ENCODE peak calls at places on chromosomes 2 and 18, in six cellular contexts. N, Q, Z, P, J and D are unnamed samples.

GRCh38 chr18:11736656-11737055 is 47.6 kb downstream of the GNAL start:
- DNase-seq in N (no peak), Q (peak), Z (no peak), P (peak), J (peak), D (no peak)

GRCh38 chr2:159769147-159769546 is 28.9 kb downstream of the CD302 start:
- DNase-seq in N (no peak), Q (no peak), Z (no peak), P (no peak), J (no peak), D (no peak)

GRCh38 chr2:197285361-197285760 is 25.2 kb downstream of the ANKRD44 start:
- DNase-seq in N (no peak), Q (no peak), Z (no peak), P (no peak), J (no peak), D (no peak)

GRCh38 chr2:168015274-168015953 is 232.0 kb downstream of the STK39 start:
- DNase-seq in N (no peak), Q (no peak), Z (no peak), P (no peak), J (no peak), D (no peak)

GRCh38 chr2:126907671-126908070 is 9.0 kb downstream of the TEX51 start:
- DNase-seq in N (no peak), Q (no peak), Z (no peak), P (no peak), J (no peak), D (no peak)

GRCh38 chr18:49569701-49570100 is 7.8 kb downstream of the LIPG start:
- DNase-seq in N (no peak), Q (peak), Z (no peak), P (no peak), J (no peak), D (no peak)

GRCh38 chr18:68436485-68436884 is 278.4 kb downstream of the TMX3 start:
- DNase-seq in N (no peak), Q (peak), Z (no peak), P (peak), J (peak), D (no peak)

GRCh38 chr2:15006667-15007066 is 374.1 kb downstream of the LRATD1 start:
- DNase-seq in N (no peak), Q (peak), Z (no peak), P (no peak), J (no peak), D (no peak)

GRCh38 chr2:28664120-28664842 is 87.3 kb upstream of the PPP1CB start:
- DNase-seq in N (no peak), Q (no peak), Z (no peak), P (peak), J (peak), D (no peak)

GRCh38 chr18:27599202-27599829 is 414.2 kb upstream of the CHST9 start:
- DNase-seq in N (no peak), Q (peak), Z (peak), P (peak), J (peak), D (peak)

GRCh38 chr18:3400567-3401296 is 49.2 kb upstream of the TGIF1 start:
- DNase-seq in N (no peak), Q (no peak), Z (no peak), P (no peak), J (no peak), D (no peak)

GRCh38 chr2:168849610-168850009 is 40.6 kb downstream of the SPC25 start:
- DNase-seq in N (no peak), Q (no peak), Z (peak), P (peak), J (peak), D (peak)

GRCh38 chr2:201182650-201183372 is at the start of gene CASP10:
- DNase-seq in N (peak), Q (peak), Z (peak), P (peak), J (peak), D (peak)

GRCh38 chr2:216692636-216693413 is 2.5 kb downstream of the IGFBP5 start:
- DNase-seq in N (no peak), Q (peak), Z (peak), P (peak), J (peak), D (peak)

GRCh38 chr2:130763405-130763804 is 8.1 kb downstream of the AMER3 start:
- DNase-seq in N (no peak), Q (no peak), Z (no peak), P (no peak), J (no peak), D (no peak)

GRCh38 chr2:86631846-86632485 is 8.3 kb upstream of the RNF103 start:
- DNase-seq in N (no peak), Q (peak), Z (no peak), P (no peak), J (no peak), D (no peak)

GRCh38 chr18:2508678-2509077 is 62.6 kb downstream of the METTL4 start:
- DNase-seq in N (no peak), Q (peak), Z (no peak), P (no peak), J (no peak), D (no peak)

GRCh38 chr2:42304059-42304713 is 56.8 kb downstream of the COX7A2L start:
- DNase-seq in N (no peak), Q (no peak), Z (no peak), P (no peak), J (no peak), D (no peak)

GRCh38 chr2:10675126-10675525 is 14.6 kb downstream of the NOL10 start:
- DNase-seq in N (no peak), Q (no peak), Z (no peak), P (no peak), J (no peak), D (peak)

GRCh38 chr2:45640575-45640974 is 10.9 kb upstream of the PRKCE start:
- DNase-seq in N (no peak), Q (no peak), Z (no peak), P (no peak), J (no peak), D (no peak)

GRCh38 chr2:85340034-85340892 is 12.5 kb upstream of the TGOLN2 start:
- DNase-seq in N (no peak), Q (no peak), Z (no peak), P (no peak), J (peak), D (no peak)

GRCh38 chr18:26656944-26657536 is 108.7 kb upstream of the KCTD1 start:
- DNase-seq in N (no peak), Q (peak), Z (no peak), P (peak), J (peak), D (peak)

GRCh38 chr2:23411752-23412431 is 26.9 kb downstream of the KLHL29 start:
- DNase-seq in N (no peak), Q (peak), Z (no peak), P (peak), J (peak), D (no peak)

GRCh38 chr2:165795011-165795410 is 964 bp upstream of the GALNT3 start:
- DNase-seq in N (no peak), Q (peak), Z (no peak), P (peak), J (peak), D (no peak)

GRCh38 chr18:76882186-76882585 is 59.8 kb downstream of the ZNF236 start:
- DNase-seq in N (no peak), Q (no peak), Z (no peak), P (no peak), J (no peak), D (no peak)

GRCh38 chr2:62221141-62221540 is 25.2 kb downstream of the B3GNT2 start:
- DNase-seq in N (no peak), Q (no peak), Z (no peak), P (peak), J (peak), D (no peak)

GRCh38 chr18:34223893-34224422 is 755 bp downstream of the NOL4 start:
- DNase-seq in N (no peak), Q (no peak), Z (no peak), P (no peak), J (peak), D (no peak)

GRCh38 chr2:224910535-224910934 is 131.7 kb downstream of the DOCK10 start:
- DNase-seq in N (no peak), Q (no peak), Z (no peak), P (peak), J (peak), D (no peak)

GRCh38 chr2:226115102-226115831 is 684.4 kb downstream of the IRS1 start:
- DNase-seq in N (no peak), Q (peak), Z (no peak), P (peak), J (peak), D (no peak)

GRCh38 chr2:226118471-226119429 is 680.9 kb downstream of the IRS1 start:
- DNase-seq in N (no peak), Q (peak), Z (no peak), P (peak), J (peak), D (no peak)

GRCh38 chr2:226116346-226116745 is 683.3 kb downstream of the IRS1 start:
- DNase-seq in N (no peak), Q (no peak), Z (no peak), P (no peak), J (no peak), D (no peak)

GRCh38 chr2:226115832-226116200 is 683.8 kb downstream of the IRS1 start:
- DNase-seq in N (no peak), Q (no peak), Z (no peak), P (no peak), J (peak), D (no peak)

GRCh38 chr2:226117506-226118065 is 682.0 kb downstream of the IRS1 start:
- DNase-seq in N (no peak), Q (peak), Z (no peak), P (peak), J (no peak), D (no peak)
- H3K4me2 ChIP-seq in N (no peak), Q (peak), Z (no peak), P (peak), J (peak), D (no peak)

DNA sequence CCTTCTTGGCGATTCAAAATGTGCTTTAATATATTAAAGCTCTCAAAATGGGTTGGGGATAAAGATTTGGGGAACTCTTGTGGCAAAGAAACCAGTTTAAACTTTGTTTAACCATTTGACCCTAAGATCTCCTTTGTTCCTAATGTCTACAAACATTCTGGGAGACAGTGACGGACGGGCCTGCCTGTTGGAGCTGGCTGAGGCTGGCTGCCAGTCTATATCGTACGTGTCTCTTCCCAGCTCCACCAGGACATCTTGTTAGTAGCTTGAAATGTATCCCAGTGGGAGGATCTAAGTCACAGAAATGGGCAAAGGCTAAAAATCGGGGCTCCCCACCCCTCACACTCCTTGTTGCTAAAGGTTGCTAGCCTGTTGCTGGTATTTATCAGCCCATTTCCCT is 30.7 kb downstream of the ZNF532 start:
- DNase-seq in N (no peak), Q (no peak), Z (no peak), P (no peak), J (no peak), D (no peak)
- H3K4me2 ChIP-seq in N (no peak), Q (no peak), Z (no peak), P (no peak), J (no peak), D (no peak)

GRCh38 chr18:79949571-79950439 is 1.6 kb downstream of the SLC66A2 start:
- DNase-seq in N (no peak), Q (no peak), Z (no peak), P (no peak), J (peak), D (no peak)

GRCh38 chr18:79950440-79951341 is 762 bp downstream of the SLC66A2 start:
- DNase-seq in N (no peak), Q (peak), Z (peak), P (peak), J (peak), D (no peak)

GRCh38 chr18:79947881-79948610 is 3.4 kb downstream of the SLC66A2 start:
- DNase-seq in N (no peak), Q (no peak), Z (no peak), P (no peak), J (no peak), D (no peak)

GRCh38 chr18:79947054-79947755 is 4.2 kb downstream of the SLC66A2 start:
- DNase-seq in N (no peak), Q (peak), Z (no peak), P (peak), J (peak), D (no peak)

DNA sequence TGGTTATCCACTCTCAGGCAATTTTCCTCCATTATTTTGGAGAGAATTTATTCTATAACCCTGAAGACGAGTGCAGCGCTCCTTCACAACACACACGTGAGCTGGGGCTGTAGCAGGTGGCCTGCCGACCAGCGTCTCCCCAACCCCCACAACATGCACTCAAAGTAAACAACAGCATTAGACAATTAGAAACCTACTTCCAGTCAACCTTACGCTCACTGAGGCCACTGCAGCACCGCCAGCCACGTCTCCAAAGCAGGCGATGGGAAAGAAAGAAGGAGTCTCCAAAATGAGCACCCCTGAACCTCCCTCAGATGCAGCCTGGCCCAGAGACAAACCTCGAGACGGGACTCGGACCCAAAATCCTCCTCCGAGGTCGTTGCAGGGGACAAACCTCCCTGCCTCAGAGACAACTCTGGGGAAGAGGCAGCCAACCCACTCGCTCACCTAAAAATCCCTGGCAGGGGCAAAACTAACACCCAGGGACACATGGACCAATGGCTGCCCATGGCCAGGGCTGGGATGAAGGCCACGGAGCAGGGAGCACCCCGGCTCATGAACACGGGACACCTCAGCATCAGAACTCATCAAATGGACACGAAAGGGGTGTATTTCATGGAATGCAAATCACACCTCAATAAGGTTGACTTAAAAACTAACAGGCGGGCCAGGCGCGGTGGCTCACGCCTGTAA is 2.6 kb downstream of the SLC66A2 start:
- DNase-seq in N (no peak), Q (no peak), Z (no peak), P (no peak), J (no peak), D (no peak)
- H3K4me2 ChIP-seq in N (peak), Q (no peak), Z (no peak), P (no peak), J (no peak), D (peak)

GRCh38 chr2:234678721-234679120 is 181.8 kb upstream of the ARL4C start:
- DNase-seq in N (no peak), Q (no peak), Z (no peak), P (peak), J (peak), D (no peak)

GRCh38 chr2:234681206-234681605 is 184.3 kb upstream of the ARL4C start:
- DNase-seq in N (no peak), Q (no peak), Z (no peak), P (no peak), J (no peak), D (no peak)

GRCh38 chr2:234679766-234680687 is 183.1 kb upstream of the ARL4C start:
- DNase-seq in N (no peak), Q (peak), Z (no peak), P (peak), J (peak), D (no peak)

GRCh38 chr2:234679151-234679765 is 182.4 kb upstream of the ARL4C start:
- DNase-seq in N (no peak), Q (no peak), Z (no peak), P (no peak), J (peak), D (no peak)

DNA sequence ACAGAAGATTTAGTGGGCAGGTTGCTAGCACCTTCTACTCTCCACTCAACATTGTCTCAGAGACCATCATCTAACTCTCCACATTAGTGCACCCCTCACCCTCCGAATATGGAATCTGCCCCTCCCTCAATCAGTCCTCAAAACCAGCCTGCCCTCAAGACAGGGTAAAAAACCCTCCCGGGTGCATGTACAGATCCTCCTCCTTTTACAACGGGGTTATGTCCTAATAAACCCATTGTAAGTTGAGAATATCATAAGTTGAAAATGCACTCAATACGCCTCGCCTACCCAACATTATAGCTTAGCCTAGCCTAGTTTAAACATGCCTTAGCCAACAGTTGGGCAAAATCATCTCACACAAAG is 183.8 kb upstream of the ARL4C start:
- DNase-seq in N (no peak), Q (no peak), Z (no peak), P (no peak), J (no peak), D (no peak)
- H3K4me2 ChIP-seq in N (no peak), Q (peak), Z (no peak), P (no peak), J (peak), D (no peak)